ENCODE peak calls at places on chromosomes 11 and 22, in four cellular contexts. O is LoVo; U is stimulated activated naive CD4-positive, alpha-beta T cell; Z is amniotic stem cell. J is an unnamed sample.

GRCh38 chr22:44458044-44459020 is 39.7 kb downstream of the RTL6 start:
- DNase-seq in O (no peak), U (no peak), Z (no peak), J (no peak)

GRCh38 chr11:47586456-47586855 is at the start of gene FAM180B:
- DNase-seq in O (no peak), U (no peak), Z (no peak), J (no peak)

GRCh38 chr11:99505319-99505718 is 484.6 kb downstream of the CNTN5 start:
- DNase-seq in O (no peak), U (no peak), Z (no peak), J (no peak)

GRCh38 chr22:39216143-39216490 is 28.7 kb downstream of the PDGFB start:
- DNase-seq in O (no peak), U (no peak), Z (no peak), J (no peak)

GRCh38 chr11:8009856-8010255 is 22.7 kb downstream of the EIF3F start:
- DNase-seq in O (no peak), U (no peak), Z (no peak), J (no peak)

GRCh38 chr11:17838102-17838501 is 103.5 kb downstream of the KCNC1 start:
- DNase-seq in O (no peak), U (no peak), Z (no peak), J (no peak)

GRCh38 chr11:126403039-126403438 is 47.6 kb downstream of the ST3GAL4 start:
- DNase-seq in O (peak; percentile 95), U (no peak), Z (no peak), J (no peak)

GRCh38 chr11:44992774-44993173 is 42.1 kb upstream of the TP53I11 start:
- DNase-seq in O (no peak), U (no peak), Z (no peak), J (no peak)

GRCh38 chr11:134584706-134585445 is 172.8 kb upstream of the B3GAT1 start:
- DNase-seq in O (no peak), U (no peak), Z (no peak), J (no peak)

GRCh38 chr11:35803115-35803514 is 140.5 kb downstream of the TRIM44 start:
- DNase-seq in O (no peak), U (no peak), Z (no peak), J (no peak)

GRCh38 chr11:106917973-106918372 is 100.3 kb downstream of the GUCY1A2 start:
- DNase-seq in O (no peak), U (no peak), Z (no peak), J (no peak)

GRCh38 chr11:77069969-77070582 is 3.3 kb downstream of the CAPN5 start:
- DNase-seq in O (no peak), U (no peak), Z (no peak), J (no peak)

GRCh38 chr22:22178566-22178965 is 66.0 kb upstream of the VPREB1 start:
- DNase-seq in O (no peak), U (no peak), Z (no peak), J (no peak)

GRCh38 chr11:6273188-6273587 is 13.6 kb downstream of the CCKBR start:
- DNase-seq in O (no peak), U (no peak), Z (no peak), J (no peak)

GRCh38 chr11:120183701-120184141 is 27.1 kb upstream of the OAF start:
- DNase-seq in O (no peak), U (no peak), Z (no peak), J (no peak)

GRCh38 chr11:134120921-134121526 is 52.2 kb downstream of the JAM3 start:
- DNase-seq in O (no peak), U (no peak), Z (peak; percentile 9), J (no peak)